ENCODE peak calls at places on chromosome 5, in eight cellular contexts. R is GM12865, T is natural killer cell, M is DMS153, X is AG10803, L is HT-29, O is HEK293T, V is psoas muscle. D is an unnamed sample.

GRCh38 chr5:179265529-179266290 is 79.6 kb downstream of the ADAMTS2 start:
- DNase-seq in V (peak; percentile 97), R (no peak), T (no peak), X (peak; percentile 100), M (no peak), O (no peak), L (no peak), D (no peak)

GRCh38 chr5:142777108-142777507 is 6.9 kb downstream of the ARHGAP26 start:
- DNase-seq in T (no peak), R (no peak), X (no peak), M (no peak), O (no peak), V (no peak), L (no peak), D (no peak)

GRCh38 chr5:54924487-54924886 is 60.9 kb downstream of the ESM1 start:
- DNase-seq in R (no peak), T (no peak), M (no peak), X (no peak), O (no peak), V (no peak), L (no peak), D (no peak)

GRCh38 chr5:6246820-6247437 is 131.4 kb downstream of the MED10 start:
- DNase-seq in T (no peak), X (no peak), M (no peak), O (no peak), R (no peak), L (no peak), V (no peak), D (no peak)

GRCh38 chr5:1010181-1010510 is 1.5 kb downstream of the NKD2 start:
- DNase-seq in X (no peak), R (no peak), V (peak; percentile 14), T (no peak), O (no peak), M (no peak), L (peak; percentile 74), D (no peak)

GRCh38 chr5:31193591-31194457 is at the start of gene CDH6:
- DNase-seq in T (no peak), R (no peak), V (no peak), O (peak; percentile 33), L (no peak), X (peak; percentile 2), M (no peak), D (peak; percentile 48)

GRCh38 chr5:125342938-125343401 is 596.5 kb upstream of the ZNF608 start:
- DNase-seq in O (no peak), V (no peak), T (no peak), R (no peak), M (no peak), L (no peak), X (peak; percentile 35), D (no peak)

GRCh38 chr5:142981886-142982820 is 212.0 kb downstream of the ARHGAP26 start:
- DNase-seq in M (peak; percentile 33), V (peak; percentile 51), R (no peak), L (peak; percentile 87), X (peak; percentile 84), T (no peak), O (no peak), D (no peak)

GRCh38 chr5:56798521-56798920 is 16.8 kb upstream of the MAP3K1 start:
- DNase-seq in V (no peak), M (no peak), X (no peak), L (no peak), O (no peak), T (no peak), R (no peak), D (no peak)

GRCh38 chr5:150299571-150300327 is 3.0 kb downstream of the ARSI start:
- DNase-seq in O (no peak), M (no peak), R (no peak), T (no peak), L (no peak), X (peak; percentile 46), V (no peak), D (no peak)

GRCh38 chr5:176944276-176944675 is 45.1 kb upstream of the HK3 start:
- DNase-seq in R (no peak), M (no peak), V (no peak), X (no peak), O (no peak), T (no peak), L (no peak), D (no peak)

D was measured in endothelial cell.